ENCODE peak calls at places on chromosomes 13 and 19, in nine cellular contexts. One of them, this sample, is unnamed. For H3K4me1, the result is how much of the 10 kb centered on the place peaks cover.

GRCh38 chr19:8396563-8397203 is 6.5 kb downstream of the RAB11B start:
- DNase-seq in pancreas: peak
- DNase-seq in Peyer's patch: peak
- DNase-seq in A549: peak
- DNase-seq in heart left ventricle: peak
- DNase-seq in psoas muscle: peak
- DNase-seq in A673: peak
- DNase-seq in mammary epithelial cell: peak
- DNase-seq in IMR-90: peak
- DNase-seq in this sample: peak

GRCh38 chr19:40392894-40393517 is 3.0 kb upstream of the HIPK4 start:
- DNase-seq in pancreas: no peak
- DNase-seq in Peyer's patch: no peak
- DNase-seq in A549: peak
- DNase-seq in heart left ventricle: no peak
- DNase-seq in psoas muscle: no peak
- DNase-seq in A673: no peak
- DNase-seq in mammary epithelial cell: peak
- DNase-seq in IMR-90: no peak
- DNase-seq in this sample: no peak

GRCh38 chr13:29204651-29205050 is 384.5 kb downstream of the MTUS2 start:
- DNase-seq in pancreas: no peak
- DNase-seq in Peyer's patch: no peak
- DNase-seq in A549: no peak
- DNase-seq in heart left ventricle: no peak
- DNase-seq in psoas muscle: no peak
- DNase-seq in A673: no peak
- DNase-seq in mammary epithelial cell: no peak
- DNase-seq in IMR-90: no peak
- DNase-seq in this sample: no peak

GRCh38 chr19:55179570-55180484 is at the start of gene SYT5:
- DNase-seq in pancreas: no peak
- DNase-seq in Peyer's patch: no peak
- DNase-seq in A549: peak
- DNase-seq in heart left ventricle: no peak
- DNase-seq in psoas muscle: no peak
- DNase-seq in A673: peak
- DNase-seq in mammary epithelial cell: peak
- DNase-seq in IMR-90: no peak
- DNase-seq in this sample: no peak

GRCh38 chr19:42267644-42268141 is 1.4 kb upstream of the CIC start:
- DNase-seq in pancreas: no peak
- DNase-seq in Peyer's patch: no peak
- DNase-seq in A549: no peak
- DNase-seq in heart left ventricle: peak
- DNase-seq in psoas muscle: no peak
- DNase-seq in A673: no peak
- DNase-seq in mammary epithelial cell: no peak
- DNase-seq in IMR-90: no peak
- DNase-seq in this sample: no peak

GRCh38 chr19:54448037-54448773 is 794 bp upstream of the LENG8 start:
- DNase-seq in pancreas: peak
- DNase-seq in Peyer's patch: peak
- DNase-seq in A549: peak
- DNase-seq in heart left ventricle: peak
- DNase-seq in psoas muscle: peak
- DNase-seq in A673: peak
- DNase-seq in mammary epithelial cell: peak
- DNase-seq in IMR-90: peak
- DNase-seq in this sample: no peak

GRCh38 chr19:17327654-17328516 is 6.8 kb downstream of the ANO8 start:
- DNase-seq in pancreas: no peak
- DNase-seq in Peyer's patch: peak
- DNase-seq in A549: no peak
- DNase-seq in heart left ventricle: no peak
- DNase-seq in psoas muscle: no peak
- DNase-seq in A673: no peak
- DNase-seq in mammary epithelial cell: peak
- DNase-seq in IMR-90: no peak
- DNase-seq in this sample: no peak

GRCh38 chr13:23871616-23872220 is 17.5 kb downstream of the MIPEP start:
- DNase-seq in pancreas: no peak
- DNase-seq in Peyer's patch: no peak
- DNase-seq in A549: no peak
- DNase-seq in heart left ventricle: no peak
- DNase-seq in psoas muscle: no peak
- DNase-seq in A673: peak
- DNase-seq in mammary epithelial cell: no peak
- DNase-seq in IMR-90: peak
- DNase-seq in this sample: no peak

GRCh38 chr19:44757735-44758505 is 9.4 kb downstream of the BCL3 start:
- DNase-seq in pancreas: no peak
- DNase-seq in Peyer's patch: no peak
- DNase-seq in A549: no peak
- DNase-seq in heart left ventricle: peak
- DNase-seq in psoas muscle: peak
- DNase-seq in A673: peak
- DNase-seq in mammary epithelial cell: no peak
- DNase-seq in IMR-90: peak
- DNase-seq in this sample: no peak

GRCh38 chr19:20858218-20858617 is 64.8 kb upstream of the ZNF85 start:
- DNase-seq in pancreas: no peak
- DNase-seq in Peyer's patch: no peak
- DNase-seq in A549: no peak
- DNase-seq in heart left ventricle: no peak
- DNase-seq in psoas muscle: no peak
- DNase-seq in A673: no peak
- DNase-seq in mammary epithelial cell: no peak
- DNase-seq in IMR-90: no peak
- DNase-seq in this sample: no peak

GRCh38 chr13:25806304-25806974 is 245.4 kb downstream of the SHISA2 start:
- DNase-seq in pancreas: no peak
- DNase-seq in Peyer's patch: no peak
- DNase-seq in A549: no peak
- DNase-seq in heart left ventricle: no peak
- DNase-seq in psoas muscle: no peak
- DNase-seq in A673: no peak
- DNase-seq in mammary epithelial cell: peak
- DNase-seq in IMR-90: no peak
- DNase-seq in this sample: no peak

GRCh38 chr13:97577026-97577425 is 143.1 kb downstream of the RAP2A start:
- DNase-seq in pancreas: no peak
- DNase-seq in Peyer's patch: no peak
- DNase-seq in A549: no peak
- DNase-seq in heart left ventricle: no peak
- DNase-seq in psoas muscle: no peak
- DNase-seq in A673: no peak
- DNase-seq in mammary epithelial cell: no peak
- DNase-seq in IMR-90: no peak
- DNase-seq in this sample: no peak

GRCh38 chr13:92842145-92842544 is 384.5 kb upstream of the GPC6 start:
- DNase-seq in pancreas: no peak
- DNase-seq in Peyer's patch: no peak
- DNase-seq in A549: no peak
- DNase-seq in heart left ventricle: no peak
- DNase-seq in psoas muscle: no peak
- DNase-seq in A673: no peak
- DNase-seq in mammary epithelial cell: peak
- DNase-seq in IMR-90: peak
- DNase-seq in this sample: no peak

DNA sequence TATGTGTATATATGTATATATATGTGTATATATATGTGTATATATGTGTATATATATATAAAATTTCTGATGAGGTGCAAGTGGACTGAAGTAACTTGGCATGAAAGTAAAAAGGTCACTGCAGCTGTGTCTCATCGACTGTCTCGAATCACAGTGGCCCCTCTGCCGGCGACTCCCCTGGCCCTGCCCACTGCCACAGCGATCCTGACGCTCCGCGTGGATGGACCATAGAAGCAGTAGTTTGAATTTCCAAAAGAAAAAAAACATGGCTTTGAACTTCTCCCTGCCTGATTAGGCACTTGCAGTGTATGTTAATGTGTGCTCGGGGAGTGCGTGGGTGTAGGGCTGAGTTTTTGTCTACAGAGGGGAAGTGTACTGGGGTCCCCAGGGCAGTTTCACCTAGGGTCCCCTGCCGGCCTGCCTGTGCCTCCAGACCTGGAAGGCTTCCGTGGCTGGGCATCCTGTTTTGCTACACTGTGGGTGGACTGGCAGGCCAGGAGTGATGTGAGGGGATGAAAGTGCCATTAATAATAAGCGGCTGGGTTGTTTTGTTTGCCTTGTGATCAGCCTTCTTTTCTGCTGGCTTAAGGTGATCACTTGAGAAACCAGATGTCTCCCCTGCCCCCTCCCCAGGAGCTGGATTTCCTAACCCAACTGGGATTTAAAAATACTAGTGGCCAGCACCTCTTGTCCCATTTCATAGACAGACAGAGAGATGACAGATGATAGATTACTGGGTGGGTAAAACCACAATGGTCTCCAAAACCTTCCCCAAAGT is 10.7 kb downstream of the ZIC5 start:
- DNase-seq in pancreas: no peak
- DNase-seq in Peyer's patch: no peak
- DNase-seq in A549: no peak
- DNase-seq in heart left ventricle: no peak
- DNase-seq in psoas muscle: no peak
- DNase-seq in A673: no peak
- DNase-seq in mammary epithelial cell: no peak
- DNase-seq in IMR-90: no peak
- DNase-seq in this sample: no peak
- H3K4me1 ChIP-seq in pancreas: under half
- H3K4me1 ChIP-seq in Peyer's patch: under half
- H3K4me1 ChIP-seq in A549: under half
- H3K4me1 ChIP-seq in heart left ventricle: under half
- H3K4me1 ChIP-seq in psoas muscle: under half
- H3K4me1 ChIP-seq in A673: under half
- H3K4me1 ChIP-seq in mammary epithelial cell: under half
- H3K4me1 ChIP-seq in IMR-90: under half
- H3K4me1 ChIP-seq in this sample: under half

GRCh38 chr19:10270180-10270615 is 722 bp upstream of the ICAM1 start:
- DNase-seq in pancreas: peak
- DNase-seq in Peyer's patch: peak
- DNase-seq in A549: no peak
- DNase-seq in heart left ventricle: peak
- DNase-seq in psoas muscle: peak
- DNase-seq in A673: no peak
- DNase-seq in mammary epithelial cell: no peak
- DNase-seq in IMR-90: no peak
- DNase-seq in this sample: no peak
- H3K4me3 ChIP-seq in pancreas: peak
- H3K4me3 ChIP-seq in Peyer's patch: peak
- H3K4me3 ChIP-seq in A549: peak
- H3K4me3 ChIP-seq in heart left ventricle: peak
- H3K4me3 ChIP-seq in psoas muscle: peak
- H3K4me3 ChIP-seq in A673: peak
- H3K4me3 ChIP-seq in mammary epithelial cell: no peak
- H3K4me3 ChIP-seq in IMR-90: no peak
- H3K4me3 ChIP-seq in this sample: peak

GRCh38 chr13:114048463-114048862 is 74.6 kb upstream of the C13orf46 start:
- DNase-seq in pancreas: no peak
- DNase-seq in Peyer's patch: no peak
- DNase-seq in A549: no peak
- DNase-seq in heart left ventricle: no peak
- DNase-seq in psoas muscle: no peak
- DNase-seq in A673: no peak
- DNase-seq in mammary epithelial cell: no peak
- DNase-seq in IMR-90: no peak
- DNase-seq in this sample: no peak
- H3K4me1 ChIP-seq in pancreas: under half
- H3K4me1 ChIP-seq in Peyer's patch: under half
- H3K4me1 ChIP-seq in A549: under half
- H3K4me1 ChIP-seq in heart left ventricle: under half
- H3K4me1 ChIP-seq in psoas muscle: under half
- H3K4me1 ChIP-seq in A673: under half
- H3K4me1 ChIP-seq in mammary epithelial cell: under half
- H3K4me1 ChIP-seq in IMR-90: under half
- H3K4me1 ChIP-seq in this sample: under half

GRCh38 chr19:13838071-13838942 is 38.6 kb upstream of the NANOS3 start:
- DNase-seq in pancreas: no peak
- DNase-seq in Peyer's patch: no peak
- DNase-seq in A549: no peak
- DNase-seq in heart left ventricle: no peak
- DNase-seq in psoas muscle: no peak
- DNase-seq in A673: no peak
- DNase-seq in mammary epithelial cell: no peak
- DNase-seq in IMR-90: no peak
- DNase-seq in this sample: no peak

GRCh38 chr19:13838943-13839192 is 38.1 kb upstream of the NANOS3 start:
- DNase-seq in pancreas: no peak
- DNase-seq in Peyer's patch: no peak
- DNase-seq in A549: no peak
- DNase-seq in heart left ventricle: no peak
- DNase-seq in psoas muscle: no peak
- DNase-seq in A673: peak
- DNase-seq in mammary epithelial cell: no peak
- DNase-seq in IMR-90: no peak
- DNase-seq in this sample: no peak

GRCh38 chr19:13834308-13834790 is 39.1 kb downstream of the ZSWIM4 start:
- DNase-seq in pancreas: peak
- DNase-seq in Peyer's patch: no peak
- DNase-seq in A549: peak
- DNase-seq in heart left ventricle: no peak
- DNase-seq in psoas muscle: no peak
- DNase-seq in A673: no peak
- DNase-seq in mammary epithelial cell: peak
- DNase-seq in IMR-90: peak
- DNase-seq in this sample: no peak

GRCh38 chr19:13833330-13834265 is 38.4 kb downstream of the ZSWIM4 start:
- DNase-seq in pancreas: peak
- DNase-seq in Peyer's patch: peak
- DNase-seq in A549: peak
- DNase-seq in heart left ventricle: peak
- DNase-seq in psoas muscle: peak
- DNase-seq in A673: peak
- DNase-seq in mammary epithelial cell: peak
- DNase-seq in IMR-90: peak
- DNase-seq in this sample: no peak

DNA sequence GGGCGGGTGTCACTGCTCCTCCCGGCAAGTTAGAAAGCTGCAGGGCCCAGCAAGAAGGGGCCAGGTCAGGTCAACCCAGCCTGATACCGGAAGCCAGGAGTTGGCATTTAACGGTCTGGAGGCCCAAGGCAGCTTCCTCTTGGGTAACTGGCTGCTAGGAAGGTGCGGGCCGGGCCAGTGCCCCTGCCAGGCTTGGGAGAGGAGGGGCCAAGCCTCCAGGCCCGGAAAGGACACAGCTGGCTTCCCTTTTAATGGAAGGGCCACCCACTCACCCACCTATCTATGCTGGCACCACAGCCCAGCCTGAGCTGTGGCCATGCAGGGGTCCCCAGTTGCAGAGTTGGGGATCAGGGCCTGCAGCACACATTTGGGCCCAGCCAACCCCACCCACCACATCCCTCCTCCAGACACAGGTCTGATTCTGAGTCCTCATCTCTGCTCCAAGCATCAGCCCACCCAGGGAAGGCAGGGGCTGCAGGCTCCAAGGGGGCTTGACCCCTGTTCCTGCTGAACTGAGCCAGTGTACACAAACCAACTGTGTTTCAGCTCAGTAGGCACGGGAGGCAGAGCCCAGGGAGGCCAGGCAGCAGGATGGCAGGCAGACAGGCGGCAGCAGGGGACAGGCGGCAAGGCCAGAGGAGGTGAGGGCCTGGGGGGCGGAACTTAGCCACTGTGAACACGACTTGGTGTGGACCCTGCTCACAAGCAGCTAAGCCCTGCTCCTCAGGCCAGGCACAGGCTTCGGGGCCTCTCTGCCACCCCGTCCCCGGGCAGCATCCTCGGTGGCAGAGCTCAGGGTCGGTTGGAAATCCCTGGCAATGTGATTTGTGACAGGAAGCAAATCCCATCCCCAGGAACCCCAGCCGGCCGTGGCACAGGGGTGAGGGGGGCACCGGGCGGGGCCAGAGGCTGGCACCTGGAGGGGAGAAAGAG is 40.8 kb downstream of the ZSWIM4 start:
- DNase-seq in pancreas: peak
- DNase-seq in Peyer's patch: no peak
- DNase-seq in A549: no peak
- DNase-seq in heart left ventricle: peak
- DNase-seq in psoas muscle: peak
- DNase-seq in A673: peak
- DNase-seq in mammary epithelial cell: no peak
- DNase-seq in IMR-90: no peak
- DNase-seq in this sample: no peak
- H3K4me3 ChIP-seq in pancreas: no peak
- H3K4me3 ChIP-seq in Peyer's patch: no peak
- H3K4me3 ChIP-seq in A549: peak
- H3K4me3 ChIP-seq in heart left ventricle: no peak
- H3K4me3 ChIP-seq in psoas muscle: peak
- H3K4me3 ChIP-seq in A673: no peak
- H3K4me3 ChIP-seq in mammary epithelial cell: no peak
- H3K4me3 ChIP-seq in IMR-90: no peak
- H3K4me3 ChIP-seq in this sample: no peak